ENCODE peak calls at places on chromosomes 4 and X, in five cellular contexts. J is NT2/D1, K is GM12878, D is H1, W is HepG2. I is an unnamed sample.

GRCh38 chr4:8228319-8229250 is 29.5 kb downstream of the SH3TC1 start:
- DNase-seq in J (no peak), K (peak; percentile 76), D (no peak), W (no peak), I (no peak)

GRCh38 chr4:120544838-120545237 is 377.7 kb downstream of the PRDM5 start:
- DNase-seq in J (no peak), K (no peak), D (no peak), W (no peak), I (no peak)

GRCh38 chr4:130233377-130234047 is 1137.6 kb downstream of the C4orf33 start:
- DNase-seq in J (no peak), K (peak; percentile 35), D (no peak), W (no peak), I (no peak)

GRCh38 chr4:144906181-144906895 is 191.7 kb downstream of the ANAPC10 start:
- DNase-seq in J (no peak), K (peak; percentile 38), D (no peak), W (no peak), I (no peak)

GRCh38 chrX:81414630-81415029 is 212.7 kb downstream of the SH3BGRL start:
- DNase-seq in J (no peak), K (no peak), D (no peak), W (no peak), I (no peak)

GRCh38 chr4:62018537-62018936 is 818.4 kb downstream of the ADGRL3 start:
- DNase-seq in J (no peak), K (no peak), D (no peak), W (no peak), I (no peak)

GRCh38 chr4:47784222-47784621 is 53.6 kb downstream of the CORIN start:
- DNase-seq in J (no peak), K (no peak), D (no peak), W (no peak), I (no peak)

GRCh38 chrX:44480591-44480990 is 62.1 kb downstream of the FUNDC1 start:
- DNase-seq in J (no peak), K (no peak), D (no peak), W (no peak), I (no peak)

GRCh38 chr4:27716693-27717505 is 856.3 kb downstream of the STIM2 start:
- DNase-seq in J (no peak), K (no peak), D (no peak), W (no peak), I (no peak)

GRCh38 chr4:121182296-121182695 is 18.2 kb upstream of the TNIP3 start:
- DNase-seq in J (no peak), K (no peak), D (no peak), W (no peak), I (no peak)

GRCh38 chrX:11430266-11430665 is 137.1 kb downstream of the AMELX start:
- DNase-seq in J (no peak), K (no peak), D (no peak), W (no peak), I (no peak)

GRCh38 chr4:152784490-152785195 is 4.9 kb downstream of the ARFIP1 start:
- DNase-seq in J (no peak), K (no peak), D (no peak), W (peak; percentile 5), I (peak; percentile 69)

GRCh38 chrX:150223176-150224015 is 139.7 kb upstream of the MAMLD1 start:
- DNase-seq in J (no peak), K (no peak), D (no peak), W (no peak), I (no peak)

GRCh38 chr4:56821394-56822263 is at the start of gene SPINK2:
- DNase-seq in J (peak; percentile 49), K (no peak), D (peak; percentile 84), W (no peak), I (peak; percentile 89)
- TF ChIP-seq SUZ12 in J (no peak), K (no peak), D (peak; percentile 51), W (no peak), I (no peak)

DNA sequence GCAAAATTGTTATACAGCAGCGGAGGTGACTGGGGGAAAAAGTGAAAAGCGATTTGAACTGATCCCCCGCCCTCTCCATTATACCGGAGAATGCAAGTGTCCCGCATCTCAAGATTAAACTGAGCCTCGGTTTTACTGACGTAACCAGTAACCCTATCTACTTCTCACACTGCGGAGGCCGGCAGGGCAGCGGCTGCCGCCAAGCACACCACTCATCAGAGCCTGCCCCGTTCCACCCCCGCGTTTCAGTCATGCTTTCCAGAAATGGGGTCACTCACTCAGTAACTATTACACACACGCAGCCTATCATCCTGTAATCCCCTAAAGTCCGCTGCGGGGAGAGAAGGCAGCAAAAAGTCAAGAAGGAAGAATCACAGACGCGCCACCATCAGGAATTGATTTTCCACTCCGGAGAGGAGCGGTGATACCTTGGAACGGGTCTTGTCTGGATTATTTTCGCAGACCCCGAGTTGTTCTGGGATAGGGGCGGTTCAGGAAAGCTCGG is 1.4 kb downstream of the RPS6KA3 start:
- DNase-seq in J (no peak), K (no peak), D (peak; percentile 43), W (peak; percentile 31), I (peak; percentile 58)
- TF ChIP-seq SUZ12 in J (no peak), K (no peak), D (no peak), W (no peak), I (no peak)

DNA sequence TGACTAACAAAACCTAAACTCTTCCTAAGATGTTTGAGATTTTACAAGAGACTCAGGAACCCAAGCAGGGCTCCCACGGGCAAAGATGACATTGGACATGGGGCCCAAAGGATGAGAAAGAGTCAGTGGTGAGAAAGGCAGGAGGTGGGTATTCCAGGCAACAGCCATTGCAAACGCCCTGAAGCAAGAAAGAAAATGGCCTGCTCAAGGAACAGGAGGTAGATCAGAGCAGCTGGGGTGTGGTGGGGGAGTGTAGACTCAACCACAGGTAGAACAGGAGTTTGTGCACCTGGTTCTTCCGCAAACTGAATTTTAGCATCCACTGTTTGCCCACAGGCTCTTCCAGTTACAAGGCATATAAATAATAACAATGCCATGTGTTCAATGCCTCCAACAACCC is 3.3 kb downstream of the PPP2R2C start:
- DNase-seq in J (no peak), K (no peak), D (no peak), W (no peak), I (no peak)
- TF ChIP-seq SUZ12 in J (no peak), K (no peak), D (no peak), W (no peak), I (no peak)

GRCh38 chr4:82629238-82630000 is 67.6 kb upstream of the TMEM150C start:
- DNase-seq in J (peak; percentile 6), K (no peak), D (no peak), W (no peak), I (no peak)
- TF ChIP-seq SUZ12 in J (no peak), K (no peak), D (no peak), W (no peak), I (no peak)

GRCh38 chrX:153214934-153215333 is 35.9 kb downstream of the MAGEA1 start:
- DNase-seq in J (no peak), K (peak; percentile 3), D (no peak), W (no peak), I (no peak)
- TF ChIP-seq SUZ12 in J (no peak), K (no peak), D (no peak), W (no peak), I (no peak)

GRCh38 chr4:102717448-102718092 is 43.2 kb downstream of the MANBA start:
- DNase-seq in J (no peak), K (no peak), D (no peak), W (peak; percentile 73), I (no peak)

GRCh38 chr4:102726068-102726467 is 34.7 kb downstream of the MANBA start:
- DNase-seq in J (no peak), K (no peak), D (no peak), W (no peak), I (no peak)

GRCh38 chr4:102723511-102723910 is 37.3 kb downstream of the MANBA start:
- DNase-seq in J (no peak), K (no peak), D (no peak), W (no peak), I (no peak)

GRCh38 chr4:102725229-102725628 is 35.5 kb downstream of the MANBA start:
- DNase-seq in J (no peak), K (no peak), D (no peak), W (no peak), I (no peak)

DNA sequence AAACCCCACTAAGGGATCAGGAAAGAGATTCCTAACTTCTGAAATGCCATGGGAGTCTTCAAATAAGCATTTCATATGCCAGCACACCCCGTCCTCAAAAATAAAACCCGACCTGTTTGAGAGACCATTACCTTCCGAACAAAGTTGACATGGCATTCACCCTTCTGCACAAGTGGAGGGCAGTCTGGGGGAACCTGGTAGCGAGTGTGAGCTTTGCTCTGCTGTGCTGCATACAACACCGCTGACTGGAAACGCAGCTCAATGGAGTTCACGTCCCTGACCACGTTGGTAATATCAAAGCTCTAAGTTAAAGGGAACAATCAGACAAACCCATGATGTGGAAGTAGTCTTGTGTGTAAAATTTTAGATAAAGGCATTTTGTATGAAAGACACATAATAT is 38.0 kb downstream of the MANBA start:
- DNase-seq in J (no peak), K (no peak), D (no peak), W (no peak), I (no peak)
- TF ChIP-seq SUZ12 in J (no peak), K (no peak), D (no peak), W (no peak), I (no peak)